ENCODE peak calls at places on chromosome 2, in nine cellular contexts. One of them, this sample, is unnamed.

GRCh38 chr2:162058973-162059668 is 14.9 kb downstream of the DPP4 start:
- DNase-seq in sciatic nerve: no peak
- DNase-seq in aorta: no peak
- DNase-seq in kidney: no peak
- DNase-seq in NCI-H1105: no peak
- DNase-seq in GM04504: no peak
- DNase-seq in NT2/D1: no peak
- DNase-seq in activated CD8-positive, alpha-beta T cell treated with anti-CD3 and anti-CD28 coated beads for 36 hours: peak
- DNase-seq in neural crest cell: no peak
- DNase-seq in this sample: no peak

GRCh38 chr2:46387886-46388515 is 90.8 kb downstream of the EPAS1 start:
- DNase-seq in sciatic nerve: no peak
- DNase-seq in aorta: no peak
- DNase-seq in kidney: no peak
- DNase-seq in NCI-H1105: no peak
- DNase-seq in GM04504: no peak
- DNase-seq in NT2/D1: no peak
- DNase-seq in activated CD8-positive, alpha-beta T cell treated with anti-CD3 and anti-CD28 coated beads for 36 hours: no peak
- DNase-seq in neural crest cell: peak
- DNase-seq in this sample: no peak

GRCh38 chr2:199261221-199261620 is 196.5 kb downstream of the SATB2 start:
- DNase-seq in sciatic nerve: no peak
- DNase-seq in aorta: no peak
- DNase-seq in kidney: no peak
- DNase-seq in NCI-H1105: peak
- DNase-seq in GM04504: peak
- DNase-seq in NT2/D1: no peak
- DNase-seq in activated CD8-positive, alpha-beta T cell treated with anti-CD3 and anti-CD28 coated beads for 36 hours: no peak
- DNase-seq in neural crest cell: no peak
- DNase-seq in this sample: no peak

GRCh38 chr2:16664052-16664731 is 1.4 kb downstream of the CYRIA start:
- DNase-seq in sciatic nerve: no peak
- DNase-seq in aorta: peak
- DNase-seq in kidney: peak
- DNase-seq in NCI-H1105: no peak
- DNase-seq in GM04504: no peak
- DNase-seq in NT2/D1: no peak
- DNase-seq in activated CD8-positive, alpha-beta T cell treated with anti-CD3 and anti-CD28 coated beads for 36 hours: no peak
- DNase-seq in neural crest cell: peak
- DNase-seq in this sample: peak

GRCh38 chr2:118386636-118387302 is 298.5 kb downstream of the INSIG2 start:
- DNase-seq in sciatic nerve: no peak
- DNase-seq in aorta: no peak
- DNase-seq in kidney: no peak
- DNase-seq in NCI-H1105: no peak
- DNase-seq in GM04504: peak
- DNase-seq in NT2/D1: no peak
- DNase-seq in activated CD8-positive, alpha-beta T cell treated with anti-CD3 and anti-CD28 coated beads for 36 hours: no peak
- DNase-seq in neural crest cell: no peak
- DNase-seq in this sample: no peak

GRCh38 chr2:231387904-231388724 is 7.4 kb upstream of the B3GNT7 start:
- DNase-seq in sciatic nerve: peak
- DNase-seq in aorta: peak
- DNase-seq in kidney: no peak
- DNase-seq in NCI-H1105: no peak
- DNase-seq in GM04504: no peak
- DNase-seq in NT2/D1: no peak
- DNase-seq in activated CD8-positive, alpha-beta T cell treated with anti-CD3 and anti-CD28 coated beads for 36 hours: no peak
- DNase-seq in neural crest cell: peak
- DNase-seq in this sample: peak

GRCh38 chr2:71711470-71711857 is 258.1 kb downstream of the DYSF start:
- DNase-seq in sciatic nerve: peak
- DNase-seq in aorta: peak
- DNase-seq in kidney: peak
- DNase-seq in NCI-H1105: no peak
- DNase-seq in GM04504: peak
- DNase-seq in NT2/D1: no peak
- DNase-seq in activated CD8-positive, alpha-beta T cell treated with anti-CD3 and anti-CD28 coated beads for 36 hours: no peak
- DNase-seq in neural crest cell: no peak
- DNase-seq in this sample: no peak

GRCh38 chr2:190819835-190820234 is 60.8 kb upstream of the GLS start:
- DNase-seq in sciatic nerve: no peak
- DNase-seq in aorta: no peak
- DNase-seq in kidney: no peak
- DNase-seq in NCI-H1105: no peak
- DNase-seq in GM04504: peak
- DNase-seq in NT2/D1: no peak
- DNase-seq in activated CD8-positive, alpha-beta T cell treated with anti-CD3 and anti-CD28 coated beads for 36 hours: no peak
- DNase-seq in neural crest cell: no peak
- DNase-seq in this sample: no peak

GRCh38 chr2:20377738-20378137 is 27.1 kb upstream of the PUM2 start:
- DNase-seq in sciatic nerve: no peak
- DNase-seq in aorta: no peak
- DNase-seq in kidney: no peak
- DNase-seq in NCI-H1105: no peak
- DNase-seq in GM04504: no peak
- DNase-seq in NT2/D1: no peak
- DNase-seq in activated CD8-positive, alpha-beta T cell treated with anti-CD3 and anti-CD28 coated beads for 36 hours: no peak
- DNase-seq in neural crest cell: no peak
- DNase-seq in this sample: no peak

GRCh38 chr2:162161634-162162033 is 9.6 kb upstream of the GCG start:
- DNase-seq in sciatic nerve: no peak
- DNase-seq in aorta: no peak
- DNase-seq in kidney: no peak
- DNase-seq in NCI-H1105: no peak
- DNase-seq in GM04504: no peak
- DNase-seq in NT2/D1: no peak
- DNase-seq in activated CD8-positive, alpha-beta T cell treated with anti-CD3 and anti-CD28 coated beads for 36 hours: no peak
- DNase-seq in neural crest cell: no peak
- DNase-seq in this sample: no peak

GRCh38 chr2:67836861-67837260 is 225.9 kb downstream of the C1D start:
- DNase-seq in sciatic nerve: no peak
- DNase-seq in aorta: no peak
- DNase-seq in kidney: no peak
- DNase-seq in NCI-H1105: no peak
- DNase-seq in GM04504: no peak
- DNase-seq in NT2/D1: no peak
- DNase-seq in activated CD8-positive, alpha-beta T cell treated with anti-CD3 and anti-CD28 coated beads for 36 hours: no peak
- DNase-seq in neural crest cell: no peak
- DNase-seq in this sample: no peak

GRCh38 chr2:39697480-39697879 is 31.8 kb downstream of the TMEM178A start:
- DNase-seq in sciatic nerve: no peak
- DNase-seq in aorta: peak
- DNase-seq in kidney: no peak
- DNase-seq in NCI-H1105: no peak
- DNase-seq in GM04504: no peak
- DNase-seq in NT2/D1: no peak
- DNase-seq in activated CD8-positive, alpha-beta T cell treated with anti-CD3 and anti-CD28 coated beads for 36 hours: no peak
- DNase-seq in neural crest cell: no peak
- DNase-seq in this sample: no peak

GRCh38 chr2:9897331-9897737 is 54.1 kb downstream of the TAF1B start:
- DNase-seq in sciatic nerve: peak
- DNase-seq in aorta: peak
- DNase-seq in kidney: no peak
- DNase-seq in NCI-H1105: no peak
- DNase-seq in GM04504: peak
- DNase-seq in NT2/D1: no peak
- DNase-seq in activated CD8-positive, alpha-beta T cell treated with anti-CD3 and anti-CD28 coated beads for 36 hours: peak
- DNase-seq in neural crest cell: no peak
- DNase-seq in this sample: no peak

GRCh38 chr2:30511122-30512083 is 64.4 kb downstream of the LCLAT1 start:
- DNase-seq in sciatic nerve: peak
- DNase-seq in aorta: no peak
- DNase-seq in kidney: peak
- DNase-seq in NCI-H1105: peak
- DNase-seq in GM04504: peak
- DNase-seq in NT2/D1: peak
- DNase-seq in activated CD8-positive, alpha-beta T cell treated with anti-CD3 and anti-CD28 coated beads for 36 hours: no peak
- DNase-seq in neural crest cell: no peak
- DNase-seq in this sample: no peak

GRCh38 chr2:173373286-173373685 is 18.6 kb downstream of the CDCA7 start:
- DNase-seq in sciatic nerve: no peak
- DNase-seq in aorta: no peak
- DNase-seq in kidney: no peak
- DNase-seq in NCI-H1105: no peak
- DNase-seq in GM04504: no peak
- DNase-seq in NT2/D1: no peak
- DNase-seq in activated CD8-positive, alpha-beta T cell treated with anti-CD3 and anti-CD28 coated beads for 36 hours: no peak
- DNase-seq in neural crest cell: no peak
- DNase-seq in this sample: no peak

GRCh38 chr2:128475427-128476211 is 157.0 kb upstream of the HS6ST1 start:
- DNase-seq in sciatic nerve: no peak
- DNase-seq in aorta: no peak
- DNase-seq in kidney: no peak
- DNase-seq in NCI-H1105: no peak
- DNase-seq in GM04504: no peak
- DNase-seq in NT2/D1: no peak
- DNase-seq in activated CD8-positive, alpha-beta T cell treated with anti-CD3 and anti-CD28 coated beads for 36 hours: no peak
- DNase-seq in neural crest cell: no peak
- DNase-seq in this sample: peak

GRCh38 chr2:118613742-118614141 is 233.7 kb downstream of the EN1 start:
- DNase-seq in sciatic nerve: no peak
- DNase-seq in aorta: no peak
- DNase-seq in kidney: no peak
- DNase-seq in NCI-H1105: no peak
- DNase-seq in GM04504: no peak
- DNase-seq in NT2/D1: no peak
- DNase-seq in activated CD8-positive, alpha-beta T cell treated with anti-CD3 and anti-CD28 coated beads for 36 hours: no peak
- DNase-seq in neural crest cell: no peak
- DNase-seq in this sample: no peak

GRCh38 chr2:220043155-220043992 is 415.9 kb downstream of the SLC4A3 start:
- DNase-seq in sciatic nerve: no peak
- DNase-seq in aorta: no peak
- DNase-seq in kidney: no peak
- DNase-seq in NCI-H1105: no peak
- DNase-seq in GM04504: no peak
- DNase-seq in NT2/D1: no peak
- DNase-seq in activated CD8-positive, alpha-beta T cell treated with anti-CD3 and anti-CD28 coated beads for 36 hours: no peak
- DNase-seq in neural crest cell: no peak
- DNase-seq in this sample: no peak

GRCh38 chr2:204846471-204846870 is 301.2 kb downstream of the PARD3B start:
- DNase-seq in sciatic nerve: no peak
- DNase-seq in aorta: no peak
- DNase-seq in kidney: no peak
- DNase-seq in NCI-H1105: no peak
- DNase-seq in GM04504: no peak
- DNase-seq in NT2/D1: no peak
- DNase-seq in activated CD8-positive, alpha-beta T cell treated with anti-CD3 and anti-CD28 coated beads for 36 hours: no peak
- DNase-seq in neural crest cell: no peak
- DNase-seq in this sample: no peak

GRCh38 chr2:200613692-200614091 is 27.9 kb downstream of the AOX1 start:
- DNase-seq in sciatic nerve: no peak
- DNase-seq in aorta: no peak
- DNase-seq in kidney: no peak
- DNase-seq in NCI-H1105: no peak
- DNase-seq in GM04504: no peak
- DNase-seq in NT2/D1: no peak
- DNase-seq in activated CD8-positive, alpha-beta T cell treated with anti-CD3 and anti-CD28 coated beads for 36 hours: no peak
- DNase-seq in neural crest cell: no peak
- DNase-seq in this sample: no peak

GRCh38 chr2:238159676-238160205 is 971 bp downstream of the ERFE start:
- DNase-seq in sciatic nerve: no peak
- DNase-seq in aorta: peak
- DNase-seq in kidney: peak
- DNase-seq in NCI-H1105: no peak
- DNase-seq in GM04504: no peak
- DNase-seq in NT2/D1: no peak
- DNase-seq in activated CD8-positive, alpha-beta T cell treated with anti-CD3 and anti-CD28 coated beads for 36 hours: no peak
- DNase-seq in neural crest cell: no peak
- DNase-seq in this sample: peak

GRCh38 chr2:23312996-23313606 is 71.9 kb upstream of the KLHL29 start:
- DNase-seq in sciatic nerve: no peak
- DNase-seq in aorta: no peak
- DNase-seq in kidney: no peak
- DNase-seq in NCI-H1105: no peak
- DNase-seq in GM04504: no peak
- DNase-seq in NT2/D1: peak
- DNase-seq in activated CD8-positive, alpha-beta T cell treated with anti-CD3 and anti-CD28 coated beads for 36 hours: peak
- DNase-seq in neural crest cell: peak
- DNase-seq in this sample: peak

GRCh38 chr2:68196120-68196716 is 38.5 kb downstream of the PNO1 start:
- DNase-seq in sciatic nerve: no peak
- DNase-seq in aorta: no peak
- DNase-seq in kidney: no peak
- DNase-seq in NCI-H1105: peak
- DNase-seq in GM04504: no peak
- DNase-seq in NT2/D1: peak
- DNase-seq in activated CD8-positive, alpha-beta T cell treated with anti-CD3 and anti-CD28 coated beads for 36 hours: peak
- DNase-seq in neural crest cell: no peak
- DNase-seq in this sample: no peak

GRCh38 chr2:161312996-161313395 is 4.8 kb downstream of the PSMD14 start:
- DNase-seq in sciatic nerve: no peak
- DNase-seq in aorta: no peak
- DNase-seq in kidney: no peak
- DNase-seq in NCI-H1105: no peak
- DNase-seq in GM04504: no peak
- DNase-seq in NT2/D1: no peak
- DNase-seq in activated CD8-positive, alpha-beta T cell treated with anti-CD3 and anti-CD28 coated beads for 36 hours: no peak
- DNase-seq in neural crest cell: no peak
- DNase-seq in this sample: no peak

GRCh38 chr2:30046396-30046795 is 100.4 kb upstream of the YPEL5 start:
- DNase-seq in sciatic nerve: no peak
- DNase-seq in aorta: no peak
- DNase-seq in kidney: no peak
- DNase-seq in NCI-H1105: no peak
- DNase-seq in GM04504: no peak
- DNase-seq in NT2/D1: no peak
- DNase-seq in activated CD8-positive, alpha-beta T cell treated with anti-CD3 and anti-CD28 coated beads for 36 hours: no peak
- DNase-seq in neural crest cell: no peak
- DNase-seq in this sample: no peak

GRCh38 chr2:127566576-127566975 is 31.1 kb downstream of the MYO7B start:
- DNase-seq in sciatic nerve: no peak
- DNase-seq in aorta: no peak
- DNase-seq in kidney: peak
- DNase-seq in NCI-H1105: no peak
- DNase-seq in GM04504: no peak
- DNase-seq in NT2/D1: no peak
- DNase-seq in activated CD8-positive, alpha-beta T cell treated with anti-CD3 and anti-CD28 coated beads for 36 hours: no peak
- DNase-seq in neural crest cell: no peak
- DNase-seq in this sample: peak

GRCh38 chr2:98476192-98476868 is 31.7 kb downstream of the INPP4A start:
- DNase-seq in sciatic nerve: no peak
- DNase-seq in aorta: no peak
- DNase-seq in kidney: no peak
- DNase-seq in NCI-H1105: peak
- DNase-seq in GM04504: no peak
- DNase-seq in NT2/D1: no peak
- DNase-seq in activated CD8-positive, alpha-beta T cell treated with anti-CD3 and anti-CD28 coated beads for 36 hours: no peak
- DNase-seq in neural crest cell: no peak
- DNase-seq in this sample: no peak

GRCh38 chr2:137847443-137847842 is 116.8 kb upstream of the HNMT start:
- DNase-seq in sciatic nerve: no peak
- DNase-seq in aorta: no peak
- DNase-seq in kidney: no peak
- DNase-seq in NCI-H1105: no peak
- DNase-seq in GM04504: no peak
- DNase-seq in NT2/D1: no peak
- DNase-seq in activated CD8-positive, alpha-beta T cell treated with anti-CD3 and anti-CD28 coated beads for 36 hours: no peak
- DNase-seq in neural crest cell: no peak
- DNase-seq in this sample: no peak

This sample was measured in ecto neural progenitor cell.